ENCODE peak calls at places on chromosomes 4 and X, in eight cellular contexts. W is fibroblast of mammary gland, Q is Calu3, P is WTC11, I is neural crest cell, X is glutamatergic neuron, B is lung, K is left lung. M is an unnamed sample.

GRCh38 chr4:128635141-128635911 is 174.2 kb upstream of the JADE1 start:
- DNase-seq in I (no peak), B (peak), P (no peak), Q (peak), X (no peak), K (peak), W (peak), M (no peak)

GRCh38 chrX:107880054-107880610 is 54.5 kb downstream of the MID2 start:
- DNase-seq in W (peak), X (no peak), I (no peak), B (no peak), K (no peak), Q (no peak), P (no peak), M (no peak)

GRCh38 chr4:2417196-2417764 is 1.2 kb downstream of the ZFYVE28 start:
- DNase-seq in Q (no peak), B (no peak), K (no peak), X (peak), P (no peak), W (no peak), I (no peak), M (peak)

GRCh38 chrX:84108589-84108988 is 79.4 kb downstream of the RPS6KA6 start:
- DNase-seq in B (no peak), P (no peak), I (no peak), K (no peak), W (no peak), X (no peak), Q (no peak), M (no peak)

GRCh38 chr4:107640157-107640556 is 79.9 kb downstream of the PAPSS1 start:
- DNase-seq in B (no peak), I (no peak), X (no peak), K (no peak), Q (no peak), P (no peak), W (no peak), M (no peak)

GRCh38 chr4:115972967-115973366 is 859.5 kb upstream of the NDST4 start:
- DNase-seq in K (no peak), Q (no peak), B (no peak), X (no peak), I (no peak), W (no peak), P (no peak), M (no peak)

GRCh38 chrX:133697656-133698055 is 282.4 kb upstream of the GPC4 start:
- DNase-seq in P (no peak), I (no peak), Q (no peak), W (peak), X (no peak), K (no peak), B (no peak), M (no peak)

GRCh38 chr4:7843831-7844230 is 95.8 kb downstream of the AFAP1 start:
- DNase-seq in K (no peak), Q (no peak), B (no peak), W (no peak), P (no peak), I (no peak), X (no peak), M (no peak)

GRCh38 chrX:55240788-55241187 is 20.6 kb downstream of the PAGE5 start:
- DNase-seq in Q (no peak), W (no peak), K (no peak), B (no peak), I (no peak), P (no peak), X (no peak), M (no peak)

GRCh38 chrX:115968436-115969252 is 201.9 kb upstream of the AGTR2 start:
- DNase-seq in I (peak), X (peak), P (peak), Q (peak), W (peak), B (peak), K (no peak), M (peak)

GRCh38 chrX:13894888-13895564 is 78.1 kb upstream of the GPM6B start:
- DNase-seq in B (no peak), Q (no peak), W (peak), X (no peak), P (no peak), I (no peak), K (no peak), M (no peak)

GRCh38 chrX:19904778-19905367 is 17.5 kb upstream of the SH3KBP1 start:
- DNase-seq in Q (peak), X (no peak), K (no peak), B (no peak), I (no peak), W (peak), P (no peak), M (peak)

GRCh38 chr4:139934786-139935330 is 219.1 kb downstream of the MAML3 start:
- DNase-seq in P (no peak), K (no peak), W (no peak), B (no peak), X (no peak), Q (no peak), I (no peak), M (no peak)

GRCh38 chr4:125951275-125951887 is 636.6 kb downstream of the FAT4 start:
- DNase-seq in K (no peak), W (peak), P (no peak), B (no peak), Q (no peak), I (no peak), X (no peak), M (no peak)

GRCh38 chr4:87375719-87376291 is 15.2 kb downstream of the HSD17B11 start:
- DNase-seq in W (peak), I (no peak), Q (no peak), B (no peak), K (no peak), P (no peak), X (no peak), M (no peak)

GRCh38 chr4:8768357-8768999 is 103.2 kb downstream of the HMX1 start:
- DNase-seq in K (peak), P (no peak), Q (no peak), I (no peak), W (no peak), X (no peak), B (no peak), M (no peak)

GRCh38 chr4:94536649-94537464 is 85.1 kb downstream of the PDLIM5 start:
- DNase-seq in P (no peak), B (no peak), K (no peak), W (no peak), Q (no peak), I (no peak), X (no peak), M (no peak)

GRCh38 chr4:185424905-185425599 is 712 bp downstream of the UFSP2 start:
- DNase-seq in W (peak), Q (no peak), K (no peak), I (no peak), X (no peak), B (no peak), P (no peak), M (no peak)
- TF ChIP-seq CTCF in W (no peak), Q (no peak), K (no peak), I (no peak), X (no peak), B (no peak), P (no peak), M (no peak)

GRCh38 chr4:111718763-111719537 is 426.3 kb upstream of the FAM241A start:
- DNase-seq in P (no peak), I (no peak), Q (no peak), K (no peak), X (no peak), W (no peak), B (no peak), M (no peak)
- TF ChIP-seq CTCF in P (no peak), I (no peak), Q (no peak), K (no peak), X (no peak), W (no peak), B (no peak), M (no peak)

DNA sequence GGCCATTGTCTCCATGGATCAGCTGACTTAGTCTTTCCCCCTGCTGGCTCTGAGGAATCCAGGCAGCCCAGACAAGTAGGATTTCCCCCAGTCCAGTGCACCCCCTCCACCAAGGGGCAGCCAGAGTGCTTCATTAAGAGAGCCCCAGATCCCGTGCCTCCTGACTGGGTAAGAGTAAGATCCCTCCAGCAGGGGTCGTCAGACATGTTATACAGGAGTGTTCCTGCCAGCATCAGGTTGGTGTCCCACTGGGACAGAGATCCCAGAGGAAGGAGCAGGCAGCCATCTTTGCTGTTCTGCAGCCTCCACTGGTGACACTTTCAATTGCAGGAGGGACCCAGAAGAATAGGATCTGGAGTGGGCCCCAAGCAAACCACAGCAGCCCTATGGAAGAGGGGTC is 29.0 kb upstream of the INPP4B start:
- DNase-seq in B (no peak), Q (no peak), K (no peak), W (no peak), I (no peak), P (peak), X (no peak), M (no peak)
- TF ChIP-seq CTCF in B (no peak), Q (no peak), K (no peak), W (no peak), I (no peak), P (no peak), X (no peak), M (no peak)

DNA sequence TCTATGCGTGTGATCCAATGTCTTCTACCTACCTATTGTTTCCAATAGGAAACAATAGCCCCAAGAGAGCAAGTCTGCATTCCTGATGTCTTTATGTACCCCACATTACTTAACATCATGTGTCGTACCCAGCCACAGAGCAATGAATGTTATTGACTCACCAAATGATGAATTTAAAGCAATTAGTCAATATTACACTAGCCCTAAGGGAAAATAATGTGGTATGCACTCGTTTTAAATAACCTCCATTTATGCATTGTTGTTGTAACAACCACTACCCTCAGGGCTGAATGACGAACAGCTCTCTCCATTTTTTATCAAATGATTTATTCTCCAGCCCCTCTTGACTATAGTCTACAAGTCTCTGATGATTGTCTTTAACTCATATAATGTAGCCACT is 601.8 kb upstream of the GRIA3 start:
- DNase-seq in B (no peak), K (no peak), I (no peak), X (no peak), W (peak), Q (no peak), P (no peak), M (no peak)
- TF ChIP-seq CTCF in B (no peak), K (no peak), I (no peak), X (no peak), W (no peak), Q (no peak), P (no peak), M (no peak)

DNA sequence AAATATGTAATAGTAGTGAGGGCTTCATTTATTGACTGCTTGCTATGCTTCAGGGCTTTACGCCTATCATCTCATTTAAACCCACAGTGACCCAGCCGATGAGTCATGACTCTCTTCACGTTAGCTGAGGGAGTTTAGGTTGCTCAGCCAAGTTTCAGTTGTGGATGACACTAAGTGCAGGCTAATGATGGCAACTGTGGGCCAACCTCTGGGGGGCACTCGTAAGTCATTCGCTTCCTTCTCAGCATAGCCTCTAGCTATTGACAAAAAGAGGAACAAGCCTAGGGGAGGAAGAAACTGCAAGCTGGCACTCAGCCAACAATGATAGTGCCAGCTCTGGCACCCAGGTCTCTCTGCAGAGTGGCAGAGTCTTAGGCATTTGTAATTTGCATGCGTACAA is 325.0 kb downstream of the ARHGAP10 start:
- DNase-seq in B (peak), W (peak), K (peak), P (peak), X (no peak), Q (peak), I (no peak), M (no peak)
- TF ChIP-seq CTCF in B (peak), W (no peak), K (no peak), P (peak), X (no peak), Q (no peak), I (no peak), M (no peak)

GRCh38 chr4:186943607-186943908 is 219.9 kb upstream of the FAT1 start:
- DNase-seq in X (no peak), W (no peak), Q (no peak), I (no peak), B (no peak), P (no peak), K (no peak), M (no peak)

GRCh38 chr4:186946140-186946539 is 222.5 kb upstream of the FAT1 start:
- DNase-seq in I (no peak), B (no peak), Q (no peak), K (no peak), W (no peak), P (peak), X (no peak), M (no peak)

GRCh38 chr4:186948361-186949291 is 225.0 kb upstream of the FAT1 start:
- DNase-seq in I (peak), Q (no peak), X (peak), P (peak), W (peak), K (no peak), B (no peak), M (peak)

GRCh38 chr4:186949847-186950246 is 226.2 kb upstream of the FAT1 start:
- DNase-seq in X (no peak), B (no peak), K (no peak), W (no peak), Q (no peak), P (no peak), I (no peak), M (no peak)

DNA sequence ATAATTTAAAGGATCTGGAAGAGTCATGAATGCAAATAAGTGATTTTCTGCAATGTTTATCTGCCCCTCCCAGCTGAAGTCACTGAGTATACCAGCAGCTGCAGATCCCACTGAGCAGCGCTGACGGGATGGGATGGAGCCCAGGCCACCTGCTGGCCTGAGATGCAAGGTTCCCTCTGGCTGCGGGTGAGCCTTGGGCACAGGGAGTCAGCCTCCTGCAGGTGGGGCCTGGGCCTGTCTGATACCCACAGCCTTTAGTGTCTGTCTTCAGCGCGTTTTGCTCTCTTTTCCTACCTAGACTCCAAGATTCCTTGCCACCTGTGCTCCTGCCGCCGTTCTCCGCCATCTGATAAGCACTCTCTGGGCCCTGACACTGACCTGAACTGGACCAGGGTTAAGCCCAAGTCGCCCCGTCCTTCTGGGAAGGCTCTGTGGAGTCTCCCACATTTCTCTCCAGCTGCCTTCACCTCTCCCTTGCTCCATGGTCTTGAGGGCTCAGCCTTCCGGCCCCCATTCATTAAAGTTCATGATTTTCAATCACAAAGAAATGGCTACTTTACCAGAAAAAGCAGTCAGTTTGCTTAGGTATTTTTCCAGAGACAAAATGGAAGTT is 223.1 kb upstream of the FAT1 start:
- DNase-seq in K (no peak), X (peak), W (peak), I (no peak), B (no peak), Q (peak), P (peak), M (peak)
- TF ChIP-seq CTCF in K (no peak), X (peak), W (peak), I (peak), B (no peak), Q (peak), P (no peak), M (peak)

GRCh38 chr4:654871-655734 is 19.0 kb downstream of the ATP5ME start:
- DNase-seq in I (no peak), X (no peak), Q (no peak), B (no peak), W (no peak), K (no peak), P (no peak), M (no peak)

GRCh38 chr4:657338-658030 is 16.6 kb downstream of the ATP5ME start:
- DNase-seq in K (peak), W (no peak), I (no peak), B (no peak), Q (no peak), P (no peak), X (no peak), M (no peak)

GRCh38 chr4:655735-656151 is 18.3 kb downstream of the ATP5ME start:
- DNase-seq in W (no peak), I (no peak), K (no peak), Q (no peak), X (no peak), P (no peak), B (no peak), M (no peak)

GRCh38 chr4:658031-658667 is 15.9 kb downstream of the ATP5ME start:
- DNase-seq in X (no peak), I (no peak), P (no peak), K (peak), B (no peak), Q (no peak), W (no peak), M (no peak)

DNA sequence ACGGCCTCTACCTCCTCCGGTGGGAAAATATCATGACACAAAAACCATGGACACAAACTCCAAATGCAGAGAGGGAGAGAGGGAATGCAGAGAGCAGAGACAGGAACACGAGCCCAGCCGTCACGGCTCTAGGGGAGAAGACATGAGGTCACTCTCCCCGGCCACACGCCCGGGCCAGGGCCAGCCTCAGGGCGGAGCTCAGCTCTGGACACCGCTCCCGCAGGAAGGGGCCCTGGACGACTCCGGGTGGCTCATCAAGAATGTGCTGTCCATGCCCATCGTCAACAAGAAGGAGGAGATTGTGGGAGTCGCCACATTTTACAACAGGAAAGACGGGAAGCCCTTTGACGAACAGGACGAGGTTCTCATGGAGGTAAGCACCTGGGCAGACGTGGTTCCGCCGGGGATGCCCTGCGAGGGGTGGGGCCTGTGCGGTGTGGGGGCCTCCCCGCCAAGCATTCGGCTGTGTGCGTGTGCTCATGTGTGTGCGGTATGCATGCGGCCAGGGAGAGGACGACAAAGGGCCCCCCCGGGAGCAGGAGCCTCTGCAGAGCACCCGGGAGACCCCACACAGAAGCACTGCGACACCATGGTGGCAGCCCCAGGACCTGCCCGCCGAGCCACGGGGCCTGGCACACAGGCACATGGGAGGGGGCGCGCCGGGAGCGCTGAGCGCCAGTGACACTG is 17.3 kb downstream of the ATP5ME start:
- DNase-seq in Q (no peak), K (no peak), I (no peak), P (no peak), W (peak), B (no peak), X (no peak), M (no peak)
- TF ChIP-seq CTCF in Q (no peak), K (no peak), I (no peak), P (no peak), W (no peak), B (no peak), X (no peak), M (no peak)

M was measured in nephron progenitor cell.